ENCODE peak calls at places on chromosomes 5 and 9, in six cellular contexts. X is dermis blood vessel endothelial cell, K is NCI-H774, O is T-helper 2 cell, V is NAMALWA, B is islet precursor cell. F is an unnamed sample.

GRCh38 chr5:75460532-75460931 is 50.9 kb downstream of the CERT1 start:
- DNase-seq in B (no peak), V (peak), K (no peak), X (no peak), O (no peak), F (no peak)

GRCh38 chr5:169848271-169848670 is 132.0 kb downstream of the INSYN2B start:
- DNase-seq in V (no peak), K (no peak), B (no peak), X (no peak), O (no peak), F (no peak)

GRCh38 chr5:378301-378891 is 56.9 kb downstream of the AHRR start:
- DNase-seq in B (peak), V (no peak), O (no peak), X (peak), K (peak), F (peak)

GRCh38 chr9:108761530-108762347 is 94.0 kb downstream of the ACTL7B start:
- DNase-seq in K (peak), B (peak), V (peak), X (peak), O (no peak), F (no peak)

GRCh38 chr9:129587487-129588262 is 33.2 kb downstream of the C9orf50 start:
- DNase-seq in B (peak), K (no peak), X (no peak), O (no peak), V (no peak), F (no peak)

GRCh38 chr5:76199321-76200318 is 116.4 kb downstream of the SV2C start:
- DNase-seq in O (no peak), K (no peak), B (peak), V (no peak), X (no peak), F (no peak)

GRCh38 chr5:150219142-150219541 is 29.3 kb downstream of the SLC6A7 start:
- DNase-seq in K (no peak), O (no peak), B (no peak), X (peak), V (no peak), F (no peak)

GRCh38 chr9:36560813-36561212 is 11.9 kb upstream of the MELK start:
- DNase-seq in O (no peak), V (no peak), X (no peak), B (peak), K (no peak), F (no peak)

GRCh38 chr9:22682536-22683392 is 236.1 kb downstream of the DMRTA1 start:
- DNase-seq in X (no peak), V (no peak), O (no peak), K (peak), B (peak), F (no peak)

GRCh38 chr9:97982191-97982718 is 886 bp upstream of the ANP32B start:
- DNase-seq in X (no peak), B (no peak), O (no peak), V (no peak), K (no peak), F (no peak)

GRCh38 chr5:15929616-15930303 is 249.8 kb downstream of the MARCHF11 start:
- DNase-seq in X (no peak), K (no peak), V (no peak), B (no peak), O (no peak), F (no peak)

GRCh38 chr9:137671721-137672120 is 52.9 kb downstream of the EHMT1 start:
- DNase-seq in X (no peak), K (no peak), B (no peak), O (no peak), V (no peak), F (no peak)

GRCh38 chr5:179079165-179079987 is 19.2 kb downstream of the ZNF354C start:
- DNase-seq in K (no peak), B (no peak), O (no peak), X (no peak), V (no peak), F (no peak)

GRCh38 chr5:119031905-119032304 is 39.0 kb upstream of the DMXL1 start:
- DNase-seq in B (no peak), O (no peak), X (peak), V (peak), K (no peak), F (no peak)

GRCh38 chr9:90433398-90433890 is 209.2 kb downstream of the DIRAS2 start:
- DNase-seq in K (no peak), B (peak), X (no peak), V (no peak), O (no peak), F (no peak)

GRCh38 chr5:58072202-58072791 is 387.6 kb downstream of the PLK2 start:
- DNase-seq in X (no peak), K (peak), B (no peak), V (no peak), O (no peak), F (no peak)

GRCh38 chr9:126984969-126985368 is 70.4 kb downstream of the RALGPS1 start:
- DNase-seq in X (no peak), K (no peak), V (no peak), O (no peak), B (no peak), F (no peak)

GRCh38 chr5:96629774-96630173 is 32.4 kb upstream of the CAST start:
- DNase-seq in V (no peak), K (no peak), O (no peak), X (peak), B (peak), F (no peak)

GRCh38 chr5:55037046-55037771 is 13.2 kb downstream of the GZMK start:
- DNase-seq in X (no peak), V (no peak), K (no peak), O (no peak), B (peak), F (no peak)

GRCh38 chr5:136021016-136021405 is 7.8 kb upstream of the TGFBI start:
- DNase-seq in K (no peak), V (no peak), O (no peak), X (no peak), B (peak), F (no peak)

GRCh38 chr5:55429707-55430253 is 105.0 kb downstream of the PLPP1 start:
- DNase-seq in O (no peak), X (no peak), K (peak), B (no peak), V (no peak), F (no peak)

GRCh38 chr9:14183001-14183400 is 130.9 kb downstream of the NFIB start:
- DNase-seq in K (no peak), V (no peak), B (no peak), O (no peak), X (no peak), F (no peak)

GRCh38 chr5:136056336-136056735 is 27.5 kb downstream of the TGFBI start:
- DNase-seq in B (no peak), V (no peak), O (no peak), K (no peak), X (no peak), F (no peak)

GRCh38 chr9:78298046-78298511 is 1.2 kb downstream of the PSAT1 start:
- DNase-seq in X (peak), K (no peak), B (peak), O (no peak), V (no peak), F (no peak)

GRCh38 chr5:17190242-17190778 is 27.1 kb upstream of the BASP1 start:
- DNase-seq in V (peak), O (no peak), K (peak), B (peak), X (peak), F (no peak)

GRCh38 chr9:86591472-86591871 is 237.3 kb upstream of the TUT7 start:
- DNase-seq in K (no peak), X (no peak), V (no peak), O (no peak), B (no peak), F (no peak)

GRCh38 chr9:133237271-133237731 is 28.3 kb upstream of the OBP2B start:
- DNase-seq in B (peak), O (no peak), V (no peak), K (no peak), X (peak), F (no peak)

GRCh38 chr5:584846-585245 is 27.3 kb upstream of the CEP72 start:
- DNase-seq in K (no peak), X (no peak), B (peak), V (no peak), O (no peak), F (no peak)

GRCh38 chr5:135069016-135069770 is 35.2 kb upstream of the PITX1 start:
- DNase-seq in O (no peak), K (no peak), B (no peak), X (no peak), V (no peak), F (no peak)

F was measured in central memory CD8-positive, alpha-beta T cell.